ENCODE peak calls at places on chromosome 22, in five cellular contexts. Y, J, A, D and E are unnamed samples.
A peak's percentile ranks its signal among the peaks of the same experiment; 100 is the strongest.

GRCh38 chr22:20550851-20551744 is 43.7 kb downstream of the MED15 start:
- DNase-seq in Y (peak; percentile 63), J (no peak), A (peak; percentile 48), D (no peak), E (no peak)

GRCh38 chr22:36948273-36949055 is 35.0 kb downstream of the CSF2RB start:
- DNase-seq in Y (no peak), J (no peak), A (no peak), D (peak; percentile 5), E (no peak)

GRCh38 chr22:40050258-40050657 is 55.5 kb downstream of the FAM83F start:
- DNase-seq in Y (no peak), J (no peak), A (no peak), D (no peak), E (peak; percentile 80)

GRCh38 chr22:22463855-22464540 is 44.5 kb downstream of the ZNF280B start:
- DNase-seq in Y (peak; percentile 85), J (peak; percentile 75), A (peak; percentile 20), D (peak; percentile 53), E (peak; percentile 46)

GRCh38 chr22:20218320-20218872 is 49.7 kb downstream of the RTN4R start:
- DNase-seq in Y (no peak), J (no peak), A (no peak), D (no peak), E (no peak)

GRCh38 chr22:39243443-39244072 is 1.2 kb downstream of the PDGFB start:
- DNase-seq in Y (no peak), J (peak; percentile 46), A (no peak), D (no peak), E (no peak)

GRCh38 chr22:28237783-28238182 is 318.7 kb upstream of the PITPNB start:
- DNase-seq in Y (no peak), J (no peak), A (no peak), D (no peak), E (no peak)

GRCh38 chr22:43151251-43152000 is at the start of gene TSPO:
- DNase-seq in Y (peak; percentile 88), J (peak; percentile 63), A (peak; percentile 64), D (peak; percentile 72), E (peak; percentile 75)

GRCh38 chr22:46054091-46054877 is 77.3 kb upstream of the WNT7B start:
- DNase-seq in Y (peak; percentile 87), J (no peak), A (peak; percentile 13), D (no peak), E (peak; percentile 43)

GRCh38 chr22:50236731-50237409 is 8.0 kb downstream of the TUBGCP6 start:
- DNase-seq in Y (peak; percentile 19), J (peak; percentile 31), A (no peak), D (no peak), E (no peak)

GRCh38 chr22:20135265-20135664 is 3.7 kb downstream of the ZDHHC8 start:
- DNase-seq in Y (no peak), J (no peak), A (no peak), D (no peak), E (no peak)

GRCh38 chr22:32896951-32897350 is 95.4 kb downstream of the TIMP3 start:
- DNase-seq in Y (no peak), J (no peak), A (no peak), D (no peak), E (no peak)

GRCh38 chr22:44171486-44172076 is 9.1 kb upstream of the PARVG start:
- DNase-seq in Y (no peak), J (no peak), A (no peak), D (no peak), E (no peak)